ENCODE peak calls at places on chromosome 11, in eight cellular contexts. D, T, H, X, Q, R, M and Y are unnamed samples.

GRCh38 chr11:82996966-82997606 is 74.6 kb downstream of the RAB30 start:
- DNase-seq in M (no peak), Q (no peak), X (no peak), R (no peak), D (no peak), H (peak; percentile 74), T (no peak), Y (peak; percentile 94)

GRCh38 chr11:80155412-80156017 is 714.7 kb upstream of the TENM4 start:
- DNase-seq in X (no peak), R (no peak), Q (peak; percentile 7), D (no peak), M (no peak), H (peak; percentile 49), T (peak; percentile 22), Y (peak; percentile 45)

GRCh38 chr11:93458286-93458685 is 84.9 kb downstream of the SMCO4 start:
- DNase-seq in R (no peak), X (no peak), Q (no peak), T (no peak), M (no peak), H (no peak), D (no peak), Y (no peak)

GRCh38 chr11:24198458-24198857 is 298.4 kb upstream of the LUZP2 start:
- DNase-seq in M (no peak), R (no peak), T (no peak), H (no peak), X (no peak), Q (no peak), D (no peak), Y (no peak)

GRCh38 chr11:111236355-111236754 is 9.2 kb upstream of the POU2AF2 start:
- DNase-seq in Q (no peak), M (no peak), D (no peak), R (no peak), T (no peak), H (no peak), X (no peak), Y (peak; percentile 61)

GRCh38 chr11:5808500-5809121 is at the start of gene OR52N2:
- DNase-seq in R (peak; percentile 29), M (peak; percentile 28), T (peak; percentile 70), D (peak; percentile 63), H (peak; percentile 70), X (peak; percentile 79), Q (peak; percentile 59), Y (peak; percentile 74)

GRCh38 chr11:60756307-60757032 is at the start of gene MS4A15:
- DNase-seq in T (peak; percentile 53), H (peak; percentile 30), D (no peak), M (no peak), X (peak; percentile 57), Q (peak; percentile 26), R (no peak), Y (peak; percentile 79)

GRCh38 chr11:579830-580601 is 3.7 kb downstream of the PHRF1 start:
- DNase-seq in H (no peak), X (no peak), D (no peak), Q (no peak), M (no peak), R (no peak), T (no peak), Y (peak; percentile 96)

GRCh38 chr11:4467811-4468606 is 14.4 kb upstream of the OR52K1 start:
- DNase-seq in M (peak; percentile 90), X (no peak), H (no peak), T (no peak), R (no peak), D (no peak), Q (no peak), Y (peak; percentile 52)

GRCh38 chr11:61907871-61908729 is 9.3 kb downstream of the RAB3IL1 start:
- DNase-seq in X (no peak), D (peak; percentile 15), Q (no peak), R (no peak), H (no peak), M (no peak), T (no peak), Y (no peak)

GRCh38 chr11:113705871-113706654 is at the start of gene TMPRSS5:
- DNase-seq in M (no peak), D (no peak), X (no peak), T (no peak), R (no peak), Q (no peak), H (no peak), Y (no peak)

GRCh38 chr11:46294365-46295309 is 17.2 kb downstream of the CREB3L1 start:
- DNase-seq in H (no peak), T (no peak), Q (peak; percentile 67), R (peak; percentile 86), M (no peak), D (peak; percentile 2), X (no peak), Y (no peak)

GRCh38 chr11:86523738-86524602 is 148.4 kb downstream of the ME3 start:
- DNase-seq in D (no peak), R (no peak), Q (no peak), X (no peak), T (peak; percentile 98), H (peak; percentile 97), M (no peak), Y (no peak)

GRCh38 chr11:119266063-119266462 is 50.9 kb downstream of the MCAM start:
- DNase-seq in M (no peak), D (no peak), X (no peak), Q (no peak), H (no peak), T (no peak), R (no peak), Y (no peak)

GRCh38 chr11:119266517-119267255 is 50.2 kb downstream of the MCAM start:
- DNase-seq in X (no peak), R (no peak), T (no peak), D (no peak), Q (no peak), H (peak; percentile 61), M (no peak), Y (no peak)

GRCh38 chr11:119258983-119259382 is 52.8 kb downstream of the CBL start:
- DNase-seq in T (no peak), R (no peak), Q (no peak), D (no peak), M (peak; percentile 28), H (no peak), X (no peak), Y (no peak)

GRCh38 chr11:119263352-119263940 is 53.5 kb downstream of the MCAM start:
- DNase-seq in D (no peak), M (no peak), Q (no peak), T (no peak), X (no peak), R (no peak), H (no peak), Y (peak; percentile 25)

DNA sequence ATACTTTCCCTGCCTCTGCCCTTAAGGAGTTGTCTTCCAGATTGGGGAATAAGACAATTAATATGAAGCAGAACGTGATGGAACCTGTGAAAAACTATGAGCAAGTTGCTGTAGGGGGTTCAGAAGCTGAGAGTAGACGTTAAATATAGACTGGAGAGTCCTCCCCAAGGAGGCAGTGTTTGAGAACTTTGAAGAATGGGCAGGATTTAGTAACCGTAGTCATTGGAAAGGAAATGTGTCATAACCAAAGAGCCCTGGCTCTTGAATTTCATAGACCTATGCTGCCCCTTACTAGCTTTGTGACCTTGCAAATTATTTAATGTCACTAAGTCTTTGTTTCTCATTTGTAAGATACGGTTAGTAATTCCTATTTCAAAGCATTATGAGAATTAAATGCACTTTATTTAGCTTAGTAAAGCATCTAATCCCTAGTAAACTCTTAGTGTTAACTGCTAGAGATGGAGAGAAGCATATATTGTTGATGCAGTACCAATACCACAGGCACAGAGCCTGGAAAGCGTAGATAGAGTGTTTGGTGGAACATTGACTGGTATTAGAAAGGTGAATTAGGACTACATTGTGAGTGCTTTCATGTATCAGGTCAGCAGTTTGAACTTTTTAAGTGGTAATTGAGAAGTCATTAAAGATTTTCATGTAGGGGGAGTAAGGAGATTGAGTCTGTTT is 54.1 kb downstream of the MCAM start:
- DNase-seq in Q (no peak), R (no peak), D (no peak), H (peak; percentile 66), X (no peak), T (no peak), M (no peak), Y (no peak)
- H3K4me3 ChIP-seq in Q (no peak overlapping the region), R (no peak overlapping the region), D (no peak overlapping the region), H (no peak overlapping the region), X (no peak overlapping the region), T (no peak overlapping the region), M (no peak overlapping the region), Y (no peak overlapping the region)

GRCh38 chr11:9626778-9627394 is 37.0 kb upstream of the SWAP70 start:
- DNase-seq in R (no peak), Q (no peak), M (no peak), D (peak; percentile 37), T (no peak), H (no peak), X (no peak), Y (no peak)
- H3K4me3 ChIP-seq in R (no peak overlapping the region), Q (no peak overlapping the region), M (no peak overlapping the region), D (no peak overlapping the region), T (no peak overlapping the region), H (no peak overlapping the region), X (no peak overlapping the region), Y (no peak overlapping the region)

GRCh38 chr11:119236891-119237290 is 30.8 kb downstream of the CBL start:
- DNase-seq in X (no peak), M (no peak), H (no peak), Q (no peak), R (no peak), D (no peak), T (no peak), Y (no peak)

GRCh38 chr11:119236490-119236889 is 30.4 kb downstream of the CBL start:
- DNase-seq in Q (no peak), R (no peak), H (peak; percentile 55), T (no peak), D (no peak), M (no peak), X (no peak), Y (no peak)

DNA sequence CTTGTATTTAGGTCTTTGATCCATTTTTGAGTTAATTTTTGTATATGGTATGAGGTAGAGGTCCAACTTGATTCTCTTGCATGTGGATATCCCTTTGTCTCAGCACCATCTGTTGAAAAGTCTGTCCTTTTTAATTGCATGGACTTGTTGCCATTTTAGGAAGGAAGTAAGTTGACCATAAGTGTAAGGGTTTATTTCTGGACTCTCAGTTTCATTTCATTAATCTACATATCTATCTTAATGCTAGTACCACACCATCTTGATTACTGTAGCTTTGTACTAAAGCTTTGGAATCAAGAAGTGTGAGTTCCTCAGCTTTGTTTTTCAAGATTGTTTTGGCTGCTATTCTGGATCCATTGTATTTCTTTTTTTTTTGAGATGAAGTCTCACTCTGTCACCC is 31.4 kb downstream of the CBL start:
- DNase-seq in M (no peak), Q (no peak), D (no peak), X (no peak), R (no peak), T (no peak), H (no peak), Y (no peak)
- H3K4me3 ChIP-seq in M (no peak overlapping the region), Q (no peak overlapping the region), D (no peak overlapping the region), X (no peak overlapping the region), R (no peak overlapping the region), T (no peak overlapping the region), H (no peak overlapping the region), Y (no peak overlapping the region)

DNA sequence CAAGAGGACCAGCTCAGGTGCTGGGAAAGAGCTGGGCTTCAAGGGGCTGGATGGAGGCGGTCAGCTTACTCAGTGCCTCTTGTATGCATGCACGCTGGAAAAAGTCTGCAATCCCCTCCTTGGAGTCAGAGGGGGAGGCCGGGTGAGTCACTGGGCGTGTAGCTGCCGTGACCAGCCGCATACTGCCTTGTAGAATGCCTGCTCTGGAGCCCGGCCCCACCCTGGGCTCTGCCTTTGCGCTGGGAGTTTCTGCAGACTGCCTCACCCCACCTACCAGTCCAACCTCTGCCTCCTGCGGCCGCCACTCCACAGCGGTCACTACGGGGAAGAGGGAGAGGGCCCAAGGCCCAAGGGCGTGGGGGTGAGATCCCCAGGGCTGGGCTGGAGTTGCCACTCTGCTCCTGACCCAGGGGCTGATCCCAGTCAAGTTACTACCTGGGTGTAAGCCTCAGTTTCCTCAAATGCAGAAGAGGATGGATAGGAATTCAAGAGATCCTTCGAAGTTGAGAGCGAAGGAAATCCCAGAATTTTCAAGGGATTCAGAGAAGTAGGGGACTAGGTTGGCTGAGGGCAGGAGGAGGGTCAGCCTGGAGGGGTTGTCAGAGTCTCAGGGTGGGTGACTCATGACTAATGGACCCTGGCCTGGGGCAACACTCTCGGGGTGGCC is 4.1 kb downstream of the MRGPRF start:
- DNase-seq in D (peak; percentile 86), M (no peak), T (peak; percentile 89), R (peak; percentile 89), H (peak; percentile 97), Q (no peak), X (peak; percentile 50), Y (peak; percentile 81)
- H3K4me3 ChIP-seq in D (no peak overlapping the region), M (no peak overlapping the region), T (no peak overlapping the region), R (peak overlapping the region; percentile 3), H (no peak overlapping the region), Q (no peak overlapping the region), X (no peak overlapping the region), Y (no peak overlapping the region)